ENCODE peak calls at places on chromosomes 16 and 17, in four cellular contexts. O, I, V and H are unnamed samples.

GRCh38 chr16:5447734-5448133 is 350.1 kb upstream of the EEF2KMT start:
- DNase-seq in O (no peak), I (no peak), V (no peak), H (no peak)

GRCh38 chr16:53434436-53435065 is at the start of gene RBL2:
- DNase-seq in O (peak), I (peak), V (peak), H (peak)

GRCh38 chr17:1087381-1088241 is 90.7 kb downstream of the TIMM22 start:
- DNase-seq in O (peak), I (peak), V (peak), H (peak)

GRCh38 chr17:43316522-43317142 is 82.2 kb upstream of the ARL4D start:
- DNase-seq in O (no peak), I (peak), V (no peak), H (no peak)

GRCh38 chr16:85759631-85760419 is 8.9 kb upstream of the C16orf74 start:
- DNase-seq in O (no peak), I (peak), V (no peak), H (no peak)

GRCh38 chr16:8718753-8719386 is 44.5 kb downstream of the ABAT start:
- DNase-seq in O (no peak), I (no peak), V (no peak), H (no peak)

GRCh38 chr17:27396941-27397340 is 59.3 kb upstream of the KSR1 start:
- DNase-seq in O (no peak), I (no peak), V (peak), H (no peak)

GRCh38 chr17:74972107-74972972 is at the start of gene HID1:
- DNase-seq in O (no peak), I (peak), V (no peak), H (peak)

GRCh38 chr17:19359856-19360255 is 2.7 kb downstream of the B9D1 start:
- DNase-seq in O (peak), I (no peak), V (no peak), H (no peak)

GRCh38 chr17:76511562-76512365 is 10.5 kb upstream of the RHBDF2 start:
- DNase-seq in O (no peak), I (no peak), V (no peak), H (no peak)
- H3K27ac ChIP-seq in O (no peak), I (no peak), V (no peak), H (no peak)

GRCh38 chr17:7620835-7621234 is 6.1 kb upstream of the FXR2 start:
- DNase-seq in O (no peak), I (no peak), V (no peak), H (no peak)
- H3K27ac ChIP-seq in O (no peak), I (no peak), V (no peak), H (no peak)

DNA sequence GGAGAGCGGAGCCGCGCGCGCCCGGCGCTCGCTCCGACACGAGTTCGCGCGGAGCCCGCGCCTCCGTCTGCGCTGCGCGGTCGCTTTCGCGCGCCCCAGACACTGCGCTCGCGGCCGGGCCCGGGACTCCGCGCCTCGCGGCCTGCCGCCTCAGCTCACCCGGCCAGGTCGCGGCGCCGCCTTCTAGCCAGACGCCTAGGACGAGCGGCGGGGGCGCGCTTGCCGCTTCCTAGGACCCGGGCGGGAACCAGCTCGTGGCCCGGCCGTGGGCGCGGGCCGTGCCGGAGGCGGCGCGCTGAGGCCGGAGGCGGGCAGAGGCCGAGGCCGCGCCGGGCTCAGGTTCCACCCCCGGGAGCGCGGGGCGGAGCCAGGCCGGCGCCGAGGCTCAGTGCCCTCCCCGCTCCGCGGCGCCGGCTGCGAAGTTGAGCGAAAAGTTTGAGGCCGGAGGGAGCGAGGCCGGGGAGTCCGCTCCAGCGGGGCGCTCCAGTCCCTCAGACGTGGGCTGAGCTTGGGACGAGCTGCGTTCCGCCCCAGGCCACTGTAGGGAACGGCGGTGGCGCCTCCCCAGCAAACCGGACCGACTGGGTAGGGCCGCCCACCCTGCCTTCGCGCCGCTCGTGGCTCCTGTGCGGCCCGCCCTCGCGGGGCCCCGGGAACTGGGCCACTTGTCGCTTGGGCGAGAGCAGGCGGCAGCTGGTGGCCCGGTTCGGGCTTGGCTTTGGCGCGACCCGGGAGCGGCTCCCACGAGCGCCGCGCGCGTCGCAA is at the start of gene SPHK1:
- DNase-seq in O (peak), I (peak), V (peak), H (no peak)
- H3K27ac ChIP-seq in O (peak), I (peak), V (peak), H (peak)

GRCh38 chr16:67676939-67677338 is 10.3 kb downstream of the C16orf86 start:
- DNase-seq in O (no peak), I (no peak), V (no peak), H (no peak)

GRCh38 chr16:67677712-67678111 is 11.1 kb downstream of the C16orf86 start:
- DNase-seq in O (no peak), I (no peak), V (no peak), H (no peak)

GRCh38 chr16:67675579-67675935 is 8.9 kb downstream of the C16orf86 start:
- DNase-seq in O (no peak), I (no peak), V (no peak), H (no peak)

GRCh38 chr16:67675999-67676398 is 9.4 kb downstream of the C16orf86 start:
- DNase-seq in O (no peak), I (no peak), V (no peak), H (no peak)

DNA sequence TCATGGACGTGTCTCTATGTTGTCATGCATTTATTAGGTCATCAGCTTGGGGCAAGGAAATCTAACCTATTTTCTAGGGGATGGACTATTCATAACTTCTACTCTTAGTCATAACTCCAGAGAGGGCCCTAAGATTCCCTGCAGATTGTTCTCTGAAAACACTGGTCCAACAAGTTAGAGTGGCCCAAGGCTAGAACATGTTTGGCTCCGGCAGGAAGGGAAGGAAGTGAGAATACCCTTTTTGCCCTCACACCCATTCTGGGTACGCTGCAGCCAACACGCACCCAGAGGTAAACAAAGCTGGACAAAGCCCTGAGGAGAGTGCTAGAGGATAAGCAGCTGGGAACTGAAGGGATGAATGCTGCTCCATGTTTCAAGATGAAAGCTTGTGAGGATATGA is 9.9 kb downstream of the C16orf86 start:
- DNase-seq in O (no peak), I (no peak), V (no peak), H (no peak)
- H3K27ac ChIP-seq in O (no peak), I (no peak), V (no peak), H (no peak)

GRCh38 chr16:74734361-74735161 is 33.9 kb upstream of the MLKL start:
- DNase-seq in O (no peak), I (no peak), V (no peak), H (no peak)

GRCh38 chr16:74736531-74737157 is 36.0 kb upstream of the MLKL start:
- DNase-seq in O (no peak), I (no peak), V (no peak), H (no peak)

GRCh38 chr16:74732951-74733350 is 32.3 kb upstream of the MLKL start:
- DNase-seq in O (no peak), I (no peak), V (no peak), H (no peak)

GRCh38 chr16:74735554-74735953 is 34.9 kb upstream of the MLKL start:
- DNase-seq in O (no peak), I (no peak), V (no peak), H (no peak)

DNA sequence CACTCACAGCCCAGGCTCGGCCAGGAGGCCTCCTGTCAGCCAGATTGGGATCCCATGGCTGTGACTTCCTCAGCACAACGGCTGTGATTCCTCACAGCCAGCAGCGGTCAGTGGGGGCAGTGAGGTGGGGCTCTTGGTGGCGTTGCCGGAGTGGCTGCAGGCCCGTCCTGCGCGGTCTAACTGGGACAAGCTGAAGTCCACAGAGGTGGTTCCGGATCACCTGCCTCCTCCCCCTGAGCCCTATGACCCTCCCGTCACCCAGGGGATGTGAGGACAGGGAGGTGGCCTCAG is 34.4 kb upstream of the MLKL start:
- DNase-seq in O (no peak), I (no peak), V (no peak), H (no peak)
- H3K27ac ChIP-seq in O (no peak), I (no peak), V (no peak), H (peak)

GRCh38 chr17:44543213-44543904 is 13.9 kb upstream of the FZD2 start:
- DNase-seq in O (no peak), I (no peak), V (peak), H (no peak)
- H3K27ac ChIP-seq in O (no peak), I (no peak), V (peak), H (no peak)

GRCh38 chr17:81237591-81238489 is 1.0 kb downstream of the TEPSIN start:
- DNase-seq in O (no peak), I (no peak), V (no peak), H (no peak)
- H3K27ac ChIP-seq in O (peak), I (no peak), V (peak), H (peak)